ENCODE peak calls at places on chromosomes 6 and 20, in six cellular contexts. Q is sigmoid colon, A is esophagus muscularis mucosa, N is SK-N-SH, G is stomach, I is transverse colon. B is an unnamed sample.

GRCh38 chr6:71157350-71157749 is 131.3 kb upstream of the OGFRL1 start:
- DNase-seq in Q (no peak), A (no peak), N (no peak), G (no peak), I (no peak), B (no peak)

GRCh38 chr6:166784691-166785090 is 157.6 kb upstream of the RPS6KA2 start:
- DNase-seq in Q (no peak), A (no peak), N (no peak), G (no peak), I (no peak), B (no peak)

GRCh38 chr6:139776051-139776450 is 401.6 kb upstream of the CITED2 start:
- DNase-seq in Q (no peak), A (no peak), N (no peak), G (no peak), I (no peak), B (no peak)

GRCh38 chr6:88641178-88641903 is 322.1 kb downstream of the RNGTT start:
- DNase-seq in Q (no peak), A (no peak), N (no peak), G (no peak), I (no peak), B (no peak)

GRCh38 chr20:64090165-64090564 is 6.0 kb upstream of the LKAAEAR1 start:
- DNase-seq in Q (no peak), A (no peak), N (peak), G (no peak), I (no peak), B (no peak)

GRCh38 chr6:107323133-107323785 is 136.1 kb downstream of the PDSS2 start:
- DNase-seq in Q (no peak), A (no peak), N (no peak), G (no peak), I (no peak), B (no peak)

GRCh38 chr6:152976749-152977148 is 6.1 kb downstream of the FBXO5 start:
- DNase-seq in Q (no peak), A (no peak), N (no peak), G (no peak), I (no peak), B (no peak)

GRCh38 chr6:133890941-133891813 is 2.3 kb downstream of the TCF21 start:
- DNase-seq in Q (peak), A (no peak), N (peak), G (peak), I (peak), B (peak)

GRCh38 chr20:31721408-31722332 is 998 bp downstream of the BCL2L1 start:
- DNase-seq in Q (no peak), A (no peak), N (no peak), G (peak), I (peak), B (peak)

GRCh38 chr6:155177369-155177961 is 86.3 kb upstream of the CLDN20 start:
- DNase-seq in Q (no peak), A (no peak), N (peak), G (peak), I (no peak), B (no peak)

GRCh38 chr20:47198254-47198671 is 158.2 kb downstream of the ZMYND8 start:
- DNase-seq in Q (no peak), A (no peak), N (no peak), G (no peak), I (no peak), B (no peak)

GRCh38 chr6:140670013-140670412 is 1295.6 kb upstream of the CITED2 start:
- DNase-seq in Q (no peak), A (no peak), N (no peak), G (no peak), I (no peak), B (no peak)

GRCh38 chr6:152508477-152508876 is 128.7 kb downstream of the SYNE1 start:
- DNase-seq in Q (no peak), A (no peak), N (no peak), G (no peak), I (no peak), B (no peak)

GRCh38 chr6:39169448-39170344 is 54.7 kb upstream of the SAYSD1 start:
- DNase-seq in Q (peak), A (no peak), N (no peak), G (peak), I (peak), B (no peak)

GRCh38 chr6:40139447-40139846 is 205.2 kb upstream of the MOCS1 start:
- DNase-seq in Q (no peak), A (no peak), N (no peak), G (no peak), I (no peak), B (no peak)

GRCh38 chr20:64256282-64256947 is 867 bp downstream of the PCMTD2 start:
- DNase-seq in Q (no peak), A (no peak), N (no peak), G (no peak), I (no peak), B (no peak)

GRCh38 chr6:63821442-63821841 is 185.8 kb downstream of the PHF3 start:
- DNase-seq in Q (no peak), A (no peak), N (no peak), G (no peak), I (no peak), B (no peak)
- TF ChIP-seq POLR2AphosphoS5 in Q (no peak), A (no peak), N (no peak), G (no peak), I (no peak), B (no peak)

DNA sequence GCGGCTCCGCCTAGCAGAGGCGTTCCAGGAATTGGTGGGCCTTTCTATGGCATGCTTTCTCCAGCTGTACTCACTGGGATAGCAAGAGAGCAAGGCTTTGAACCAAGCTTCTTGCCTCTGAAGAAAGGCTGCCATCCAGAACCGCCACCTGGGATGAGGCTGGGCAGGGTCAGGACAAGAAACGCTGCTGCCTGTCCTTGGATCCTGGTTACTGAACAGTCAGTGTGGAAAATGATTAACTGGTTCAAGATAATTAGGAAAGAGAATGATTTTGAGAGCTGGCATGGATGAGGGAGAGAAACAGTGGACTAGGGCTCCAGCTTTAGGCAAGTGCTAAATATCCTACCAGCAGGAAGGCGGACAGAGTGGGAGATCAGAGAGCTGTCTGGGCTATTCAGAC is 31.8 kb downstream of the INSM1 start:
- DNase-seq in Q (no peak), A (no peak), N (no peak), G (no peak), I (no peak), B (no peak)
- H3K27ac ChIP-seq in Q (no peak), A (no peak), N (no peak), G (no peak), I (no peak), B (no peak)

DNA sequence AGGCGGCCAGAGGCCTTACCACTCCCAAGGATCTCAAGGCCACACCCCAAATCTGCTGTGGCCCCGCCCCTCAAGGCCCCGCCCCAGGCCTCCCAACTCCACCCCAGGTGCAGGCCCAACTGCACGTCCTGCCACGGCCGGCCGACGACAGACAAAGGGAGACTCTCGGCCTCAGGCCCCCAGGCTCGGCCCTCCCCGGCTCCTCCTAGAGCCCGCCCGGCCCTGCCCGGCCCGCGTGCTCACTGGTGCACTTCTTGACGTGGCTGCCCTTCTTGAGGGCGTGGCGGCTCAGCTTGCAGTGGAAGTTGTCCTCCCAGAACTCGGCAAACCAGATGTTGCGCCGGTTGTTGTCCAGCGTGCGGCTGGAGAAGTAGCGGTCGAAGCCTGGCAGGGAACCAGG is 89.6 kb downstream of the GRM4 start:
- DNase-seq in Q (peak), A (no peak), N (no peak), G (peak), I (peak), B (peak)
- TF ChIP-seq EP300 in Q (no peak), A (no peak), N (no peak), G (no peak), I (no peak), B (no peak)

GRCh38 chr20:24109008-24109407 is 120.4 kb upstream of the GGTLC1 start:
- DNase-seq in Q (no peak), A (no peak), N (no peak), G (peak), I (peak), B (no peak)
- TF ChIP-seq POLR2AphosphoS5 in Q (no peak), A (no peak), N (no peak), G (no peak), I (no peak), B (no peak)

GRCh38 chr6:138031850-138032249 is 75.4 kb downstream of the PERP start:
- DNase-seq in Q (no peak), A (peak), N (no peak), G (no peak), I (no peak), B (no peak)

GRCh38 chr6:138028893-138029292 is 78.3 kb downstream of the PERP start:
- DNase-seq in Q (no peak), A (peak), N (no peak), G (no peak), I (no peak), B (no peak)

GRCh38 chr6:138030872-138031271 is 76.3 kb downstream of the PERP start:
- DNase-seq in Q (no peak), A (peak), N (no peak), G (no peak), I (no peak), B (no peak)

GRCh38 chr6:138032571-138032970 is 74.6 kb downstream of the PERP start:
- DNase-seq in Q (no peak), A (peak), N (no peak), G (no peak), I (no peak), B (no peak)

DNA sequence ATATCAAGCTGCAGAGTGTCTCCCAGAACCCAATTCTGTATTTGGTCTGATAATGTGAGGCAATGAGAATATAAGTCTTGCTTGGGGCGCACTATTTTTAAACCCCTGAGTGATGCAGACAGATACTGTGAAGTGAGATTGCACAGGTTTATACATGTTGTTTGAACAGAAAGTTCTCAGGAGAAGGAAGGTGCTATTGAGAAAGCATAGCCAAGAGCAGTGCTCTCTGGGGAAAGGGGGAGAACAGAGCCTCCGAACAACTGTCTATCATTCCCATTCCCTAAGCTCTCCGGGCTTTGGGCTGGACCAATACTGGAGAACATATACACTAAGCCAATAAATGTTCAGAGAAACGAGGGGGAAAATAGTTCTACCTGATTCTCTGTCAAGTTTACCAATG is 75.8 kb downstream of the PERP start:
- DNase-seq in Q (no peak), A (peak), N (no peak), G (no peak), I (no peak), B (no peak)
- H3K27ac ChIP-seq in Q (peak), A (peak), N (no peak), G (no peak), I (no peak), B (peak)

GRCh38 chr6:142694054-142694453 is 250.9 kb downstream of the HIVEP2 start:
- DNase-seq in Q (no peak), A (peak), N (no peak), G (no peak), I (no peak), B (no peak)

GRCh38 chr6:142693446-142693845 is 251.5 kb downstream of the HIVEP2 start:
- DNase-seq in Q (no peak), A (no peak), N (no peak), G (no peak), I (no peak), B (no peak)

GRCh38 chr6:142695016-142695415 is 250.0 kb downstream of the HIVEP2 start:
- DNase-seq in Q (no peak), A (peak), N (no peak), G (no peak), I (no peak), B (no peak)

GRCh38 chr6:142696123-142696522 is 248.9 kb downstream of the HIVEP2 start:
- DNase-seq in Q (no peak), A (no peak), N (no peak), G (no peak), I (no peak), B (no peak)

DNA sequence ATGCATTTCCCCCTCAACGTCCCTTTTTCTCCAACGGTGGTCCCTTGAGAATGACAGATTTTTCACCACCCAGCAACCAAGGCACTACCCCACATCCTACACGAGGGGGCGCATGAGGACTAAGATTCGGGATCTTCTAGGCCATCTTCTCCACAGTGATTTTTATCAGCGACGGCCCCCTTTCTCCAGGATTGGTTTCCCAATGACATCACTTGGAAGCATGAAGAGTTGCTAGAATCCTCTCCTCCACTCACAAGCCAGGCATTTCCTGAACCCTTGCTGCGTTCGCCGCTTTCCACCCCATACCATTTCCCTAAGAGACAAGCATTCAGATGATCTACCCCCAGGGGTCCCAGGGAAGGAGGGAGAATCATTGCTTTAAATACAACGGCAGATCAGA is 252.0 kb downstream of the HIVEP2 start:
- DNase-seq in Q (peak), A (no peak), N (peak), G (peak), I (peak), B (peak)
- TF ChIP-seq EP300 in Q (no peak), A (no peak), N (no peak), G (no peak), I (no peak), B (no peak)

GRCh38 chr6:1856381-1856780 is 246.7 kb downstream of the FOXC1 start:
- DNase-seq in Q (no peak), A (no peak), N (peak), G (no peak), I (peak), B (no peak)
- TF ChIP-seq POLR2AphosphoS5 in Q (no peak), A (no peak), N (no peak), G (no peak), I (no peak), B (no peak)

DNA sequence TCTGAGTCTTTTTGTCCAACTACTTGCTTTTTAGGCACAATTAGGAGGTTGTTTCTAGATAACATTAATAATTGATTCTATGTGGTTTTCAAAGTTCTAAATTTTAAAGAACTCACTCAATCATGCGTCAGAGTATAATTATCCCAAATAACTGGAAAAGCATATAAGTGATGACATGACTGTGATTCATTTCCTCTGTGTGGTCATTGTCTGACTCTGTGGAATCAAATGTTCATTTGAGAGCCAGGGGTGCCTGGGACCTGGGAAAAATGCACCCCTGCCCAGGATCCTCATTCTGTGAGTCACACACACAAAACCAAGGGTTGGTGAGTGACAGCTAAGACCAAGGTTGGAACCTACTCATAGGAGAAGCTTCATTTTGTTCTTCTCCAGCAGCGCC is 127.1 kb upstream of the MLIP start:
- DNase-seq in Q (no peak), A (no peak), N (no peak), G (no peak), I (no peak), B (no peak)
- H3K27ac ChIP-seq in Q (no peak), A (no peak), N (no peak), G (no peak), I (no peak), B (no peak)